ENCODE peak calls at places on chromosomes 6 and 20, in seven cellular contexts. L is heart left ventricle; R is heart right ventricle; A is endothelial cell; U is CD8-positive, alpha-beta T cell; W is NCI-H146; H is GM10248. P is an unnamed sample.

GRCh38 chr20:41468994-41469600 is 102.5 kb upstream of the EMILIN3 start:
- DNase-seq in L (peak), W (no peak), R (peak), H (no peak), A (no peak), U (no peak), P (no peak)

GRCh38 chr6:49406241-49406970 is 56.6 kb downstream of the MMUT start:
- DNase-seq in L (no peak), A (no peak), R (no peak), W (no peak), H (no peak), U (no peak), P (no peak)

GRCh38 chr20:23658989-23659609 is 21.3 kb upstream of the CST3 start:
- DNase-seq in W (no peak), R (no peak), H (no peak), A (no peak), U (no peak), L (no peak), P (no peak)

GRCh38 chr20:25479638-25480037 is 72.2 kb downstream of the GINS1 start:
- DNase-seq in W (no peak), R (no peak), U (no peak), A (no peak), L (no peak), H (no peak), P (no peak)

GRCh38 chr6:3312604-3313167 is 53.9 kb downstream of the PSMG4 start:
- DNase-seq in U (no peak), H (no peak), A (no peak), W (no peak), R (no peak), L (no peak), P (no peak)

GRCh38 chr6:37624606-37625574 is 72.8 kb downstream of the MDGA1 start:
- DNase-seq in L (peak), W (peak), A (no peak), U (no peak), H (no peak), R (peak), P (no peak)

GRCh38 chr6:118469468-118469867 is 78.6 kb upstream of the PLN start:
- DNase-seq in H (no peak), W (peak), R (no peak), U (no peak), L (no peak), A (no peak), P (no peak)

GRCh38 chr6:7974932-7975763 is 64.6 kb upstream of the TXNDC5 start:
- DNase-seq in U (no peak), A (no peak), L (peak), R (peak), W (peak), H (no peak), P (no peak)

GRCh38 chr6:168201383-168201782 is 118.2 kb downstream of the DACT2 start:
- DNase-seq in W (no peak), A (no peak), U (no peak), L (no peak), H (no peak), R (no peak), P (no peak)

GRCh38 chr6:31842056-31842455 is 14.5 kb downstream of the HSPA1B start:
- DNase-seq in H (no peak), W (no peak), U (no peak), A (no peak), L (no peak), R (no peak), P (no peak)

GRCh38 chr20:53872561-53873248 is 197.7 kb downstream of the BCAS1 start:
- DNase-seq in U (no peak), R (no peak), A (no peak), W (no peak), H (peak), L (no peak), P (peak)

GRCh38 chr6:43242908-43243648 is at the start of gene TTBK1:
- DNase-seq in L (no peak), A (no peak), U (no peak), W (peak), H (no peak), R (no peak), P (peak)

GRCh38 chr6:130593948-130594347 is 228.1 kb downstream of the TMEM200A start:
- DNase-seq in W (no peak), U (no peak), R (no peak), H (no peak), L (no peak), A (no peak), P (no peak)

GRCh38 chr6:2877057-2877882 is 25.8 kb downstream of the SERPINB9 start:
- DNase-seq in W (no peak), L (no peak), R (no peak), H (no peak), A (no peak), U (no peak), P (no peak)

GRCh38 chr20:32191422-32191821 is 16.1 kb downstream of the PLAGL2 start:
- DNase-seq in L (no peak), W (no peak), U (no peak), H (no peak), A (no peak), R (no peak), P (no peak)

GRCh38 chr6:129755787-129756186 is 45.8 kb upstream of the ARHGAP18 start:
- DNase-seq in A (no peak), U (no peak), L (no peak), W (no peak), H (no peak), R (no peak), P (no peak)

GRCh38 chr6:124881898-124882579 is 80.2 kb upstream of the RNF217 start:
- DNase-seq in R (no peak), L (no peak), W (peak), U (no peak), A (peak), H (no peak), P (no peak)

GRCh38 chr20:56835829-56836228 is 206.7 kb downstream of the TFAP2C start:
- DNase-seq in R (no peak), H (no peak), A (no peak), U (no peak), L (no peak), W (no peak), P (no peak)

GRCh38 chr6:162922816-162923215 is 195.0 kb downstream of the PACRG start:
- DNase-seq in R (no peak), W (no peak), A (no peak), H (no peak), U (no peak), L (no peak), P (no peak)

GRCh38 chr6:99602519-99603420 is 3.9 kb upstream of the PRDM13 start:
- DNase-seq in W (no peak), H (no peak), L (no peak), U (no peak), A (no peak), R (no peak), P (no peak)

GRCh38 chr6:122696853-122697252 is 82.7 kb upstream of the FABP7 start:
- DNase-seq in H (no peak), L (no peak), R (no peak), W (peak), U (no peak), A (no peak), P (no peak)

GRCh38 chr6:27238010-27238983 is 9.2 kb upstream of the PRSS16 start:
- DNase-seq in A (peak), W (peak), U (no peak), L (no peak), H (no peak), R (no peak), P (no peak)

GRCh38 chr6:25340854-25341552 is 61.8 kb downstream of the CARMIL1 start:
- DNase-seq in U (no peak), R (no peak), W (no peak), L (no peak), A (no peak), H (no peak), P (no peak)

GRCh38 chr6:56019973-56020372 is 144.6 kb upstream of the BMP5 start:
- DNase-seq in W (no peak), L (no peak), A (no peak), U (no peak), H (no peak), R (no peak), P (no peak)

P was measured in T-cell.